ENCODE peak calls at places on chromosomes 7 and 10, in ten cellular contexts. M is adrenal gland, D is HCT116, U is body of pancreas, V is prostate gland, S is ovary, Y is heart left ventricle, Z is H1, N is Peyer's patch, W is IMR-90. R is an unnamed sample. For H3K9me3, the result is how much of the 10 kb centered on the place peaks cover.

GRCh38 chr7:105426606-105427146 is 38.0 kb upstream of the SRPK2 start:
- DNase-seq in M (no peak), D (no peak), U (no peak), V (no peak), S (no peak), Y (no peak), Z (no peak), N (no peak), W (no peak), R (no peak)

GRCh38 chr7:139658919-139659675 is 118.7 kb downstream of the HIPK2 start:
- DNase-seq in M (no peak), D (no peak), U (no peak), V (no peak), S (no peak), Y (no peak), Z (no peak), N (no peak), W (no peak), R (no peak)

GRCh38 chr7:13017881-13018280 is 330.4 kb downstream of the ARL4A start:
- DNase-seq in M (no peak), D (peak), U (no peak), V (no peak), S (no peak), Y (no peak), Z (no peak), N (no peak), W (no peak), R (no peak)

GRCh38 chr10:97914837-97915211 is 65.2 kb downstream of the GOLGA7B start:
- DNase-seq in M (peak), D (peak), U (peak), V (peak), S (peak), Y (peak), Z (peak), N (peak), W (peak), R (peak)

GRCh38 chr10:91050371-91051034 is 129.6 kb upstream of the ANKRD1 start:
- DNase-seq in M (peak), D (no peak), U (no peak), V (no peak), S (no peak), Y (no peak), Z (no peak), N (no peak), W (no peak), R (no peak)

GRCh38 chr10:114874827-114875541 is 53.4 kb downstream of the FHIP2A start:
- DNase-seq in M (no peak), D (no peak), U (no peak), V (no peak), S (no peak), Y (no peak), Z (no peak), N (no peak), W (peak), R (no peak)

GRCh38 chr10:91519899-91520514 is 109.9 kb downstream of the HECTD2 start:
- DNase-seq in M (no peak), D (no peak), U (peak), V (peak), S (no peak), Y (no peak), Z (no peak), N (no peak), W (no peak), R (no peak)

GRCh38 chr10:28951484-28951883 is 274.2 kb downstream of the BAMBI start:
- DNase-seq in M (no peak), D (no peak), U (no peak), V (no peak), S (no peak), Y (no peak), Z (no peak), N (no peak), W (no peak), R (no peak)

GRCh38 chr7:50826371-50827172 is 43.9 kb upstream of the GRB10 start:
- DNase-seq in M (peak), D (peak), U (no peak), V (no peak), S (no peak), Y (no peak), Z (no peak), N (no peak), W (peak), R (no peak)

GRCh38 chr7:46949270-46949931 is 632.5 kb downstream of the TNS3 start:
- DNase-seq in M (no peak), D (no peak), U (no peak), V (no peak), S (no peak), Y (no peak), Z (no peak), N (no peak), W (no peak), R (no peak)

GRCh38 chr10:121469797-121470606 is 128.2 kb downstream of the FGFR2 start:
- DNase-seq in M (no peak), D (no peak), U (no peak), V (peak), S (no peak), Y (no peak), Z (no peak), N (no peak), W (no peak), R (no peak)

GRCh38 chr10:56881218-56881617 is 520.2 kb upstream of the ZWINT start:
- DNase-seq in M (no peak), D (no peak), U (no peak), V (no peak), S (no peak), Y (no peak), Z (no peak), N (no peak), W (no peak), R (no peak)

GRCh38 chr7:125602441-125602840 is 672.8 kb upstream of the POT1 start:
- DNase-seq in M (no peak), D (no peak), U (no peak), V (no peak), S (no peak), Y (no peak), Z (no peak), N (no peak), W (no peak), R (no peak)

GRCh38 chr10:22652988-22653431 is 61.4 kb downstream of the PIP4K2A start:
- DNase-seq in M (no peak), D (no peak), U (no peak), V (no peak), S (no peak), Y (no peak), Z (no peak), N (peak), W (no peak), R (no peak)

GRCh38 chr10:119359025-119359424 is 151.7 kb downstream of the GRK5 start:
- DNase-seq in M (no peak), D (no peak), U (no peak), V (no peak), S (no peak), Y (peak), Z (no peak), N (no peak), W (no peak), R (no peak)

GRCh38 chr7:101865031-101865824 is 47.8 kb downstream of the CUX1 start:
- DNase-seq in M (no peak), D (no peak), U (no peak), V (no peak), S (no peak), Y (no peak), Z (no peak), N (no peak), W (no peak), R (no peak)

GRCh38 chr7:26388256-26388655 is 96.6 kb downstream of the SNX10 start:
- DNase-seq in M (no peak), D (no peak), U (no peak), V (no peak), S (no peak), Y (no peak), Z (no peak), N (no peak), W (no peak), R (no peak)

GRCh38 chr10:34046651-34047050 is 712.2 kb upstream of the NRP1 start:
- DNase-seq in M (no peak), D (no peak), U (no peak), V (no peak), S (no peak), Y (no peak), Z (no peak), N (no peak), W (peak), R (no peak)

GRCh38 chr10:48879476-48879875 is 60.2 kb downstream of the LRRC18 start:
- DNase-seq in M (no peak), D (no peak), U (no peak), V (no peak), S (no peak), Y (no peak), Z (no peak), N (no peak), W (no peak), R (no peak)

GRCh38 chr10:5583525-5584175 is 58.9 kb downstream of the CALML3 start:
- DNase-seq in M (no peak), D (no peak), U (peak), V (peak), S (no peak), Y (peak), Z (no peak), N (peak), W (no peak), R (peak)

GRCh38 chr7:1354661-1355567 is 104.4 kb downstream of the MICALL2 start:
- DNase-seq in M (no peak), D (no peak), U (no peak), V (no peak), S (no peak), Y (peak), Z (no peak), N (no peak), W (no peak), R (no peak)

GRCh38 chr10:125721035-125721434 is 1.5 kb downstream of the EDRF1 start:
- DNase-seq in M (no peak), D (no peak), U (peak), V (no peak), S (no peak), Y (no peak), Z (no peak), N (no peak), W (no peak), R (no peak)

GRCh38 chr7:155467846-155468821 is 10.2 kb downstream of the EN2 start:
- DNase-seq in M (no peak), D (no peak), U (no peak), V (no peak), S (no peak), Y (no peak), Z (no peak), N (no peak), W (no peak), R (no peak)

GRCh38 chr10:88131561-88132139 is 268.2 kb downstream of the PTEN start:
- DNase-seq in M (peak), D (no peak), U (peak), V (peak), S (no peak), Y (peak), Z (no peak), N (no peak), W (no peak), R (no peak)

GRCh38 chr10:21860718-21861117 is 142.8 kb downstream of the DNAJC1 start:
- DNase-seq in M (no peak), D (no peak), U (no peak), V (no peak), S (no peak), Y (no peak), Z (no peak), N (no peak), W (peak), R (no peak)

GRCh38 chr10:15542817-15543216 is 171.7 kb upstream of the FAM171A1 start:
- DNase-seq in M (no peak), D (no peak), U (no peak), V (no peak), S (no peak), Y (no peak), Z (no peak), N (no peak), W (no peak), R (no peak)

GRCh38 chr10:15545884-15546283 is 173.8 kb downstream of the ITGA8 start:
- DNase-seq in M (no peak), D (no peak), U (no peak), V (no peak), S (no peak), Y (no peak), Z (no peak), N (no peak), W (no peak), R (no peak)

GRCh38 chr10:15545266-15545665 is 174.2 kb upstream of the FAM171A1 start:
- DNase-seq in M (no peak), D (no peak), U (no peak), V (no peak), S (no peak), Y (no peak), Z (no peak), N (no peak), W (no peak), R (no peak)

GRCh38 chr10:15546606-15547005 is 173.1 kb downstream of the ITGA8 start:
- DNase-seq in M (no peak), D (no peak), U (no peak), V (no peak), S (no peak), Y (no peak), Z (no peak), N (no peak), W (no peak), R (no peak)

GRCh38 chr10:15543994-15544393 is 172.9 kb upstream of the FAM171A1 start:
- DNase-seq in M (no peak), D (no peak), U (no peak), V (no peak), S (no peak), Y (no peak), Z (no peak), N (no peak), W (no peak), R (no peak)
- TF ChIP-seq POLR2A in M (no peak), D (no peak), U (no peak), V (no peak), S (no peak), Y (no peak), Z (no peak), N (no peak), W (no peak), R (no peak)

DNA sequence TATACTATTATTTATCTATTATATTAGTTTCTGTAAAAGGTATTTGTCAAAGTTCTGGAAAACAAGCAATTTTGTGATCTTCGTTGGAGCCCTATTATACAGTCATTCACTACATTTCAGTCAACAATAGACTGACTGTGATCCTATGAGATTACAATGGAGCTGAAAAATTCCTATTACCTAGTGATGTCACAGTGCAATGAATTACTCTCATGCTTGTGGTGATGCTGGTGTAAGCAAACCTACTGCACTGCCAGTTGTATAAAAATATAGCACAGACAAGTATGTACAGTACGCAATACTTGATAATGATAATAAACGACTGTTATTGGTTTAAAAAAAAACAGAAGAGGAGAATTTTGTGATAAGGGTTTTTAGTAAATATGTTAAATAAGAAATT is 21.4 kb downstream of the OR6V1 start:
- DNase-seq in M (no peak), D (no peak), U (no peak), V (no peak), S (no peak), Y (no peak), Z (no peak), N (no peak), W (no peak), R (no peak)
- H3K9me3 ChIP-seq in M (under half), D (under half), U (under half), V (under half), S (under half), Y (under half), Z (under half), N (under half), W (under half), R (under half)

DNA sequence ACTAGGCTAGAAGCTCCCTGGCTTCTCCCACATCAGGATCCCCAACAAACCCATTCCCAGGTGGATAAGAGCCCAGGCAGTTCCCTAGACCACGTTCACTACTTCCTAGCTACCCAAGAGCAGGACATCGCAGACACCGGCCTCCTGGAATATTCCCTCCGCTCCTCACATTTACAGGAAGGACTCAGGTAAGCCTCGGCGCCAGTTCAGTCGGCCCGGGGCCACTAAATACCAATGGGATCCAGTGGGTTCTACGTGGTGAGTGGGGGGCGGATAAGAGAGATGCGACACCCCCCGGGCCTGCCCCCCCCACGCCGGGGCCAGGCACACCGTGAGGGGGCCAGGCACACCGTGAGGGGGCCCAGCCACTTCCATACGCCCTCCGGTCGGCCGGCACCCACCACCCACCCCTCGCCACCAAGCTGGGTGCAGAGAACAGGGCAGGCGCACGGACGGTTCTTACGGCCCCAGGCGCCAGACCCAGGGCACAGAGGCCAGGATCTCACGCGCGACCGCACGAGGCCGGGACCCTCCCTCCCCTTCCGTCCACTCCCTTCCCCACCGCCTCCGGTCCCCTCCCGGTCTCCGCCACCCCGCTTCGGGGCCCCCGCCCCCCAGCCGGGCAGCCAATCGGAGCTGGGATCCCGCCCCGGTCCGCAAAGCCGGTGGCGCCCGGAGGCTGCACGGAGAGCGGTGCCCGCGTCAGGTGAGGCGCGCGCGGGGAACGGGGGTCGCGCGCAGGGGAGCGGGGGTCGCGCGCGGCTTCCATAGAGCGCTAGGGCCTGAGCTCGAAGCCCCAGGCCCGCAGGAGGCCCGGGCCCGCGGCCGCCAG is at the start of gene BLVRA:
- DNase-seq in M (peak), D (no peak), U (peak), V (peak), S (peak), Y (peak), Z (no peak), N (peak), W (peak), R (peak)
- TF ChIP-seq POLR2A in M (peak), D (no peak), U (peak), V (peak), S (no peak), Y (no peak), Z (no peak), N (no peak), W (no peak), R (peak)

GRCh38 chr7:10436302-10436701 is 537.4 kb upstream of the PHF14 start:
- DNase-seq in M (no peak), D (no peak), U (no peak), V (no peak), S (no peak), Y (no peak), Z (no peak), N (no peak), W (no peak), R (no peak)
- H3K9me3 ChIP-seq in M (under half), D (under half), U (under half), V (under half), S (under half), Y (under half), Z (under half), N (under half), W (under half), R (under half)

GRCh38 chr10:63384001-63384400 is 81.8 kb downstream of the JMJD1C start:
- DNase-seq in M (no peak), D (no peak), U (no peak), V (no peak), S (no peak), Y (no peak), Z (no peak), N (no peak), W (peak), R (no peak)
- TF ChIP-seq POLR2A in M (no peak), D (no peak), U (no peak), V (no peak), S (no peak), Y (no peak), Z (no peak), N (no peak), W (no peak), R (no peak)

GRCh38 chr7:74522281-74522905 is 68.7 kb downstream of the GTF2IRD1 start:
- DNase-seq in M (no peak), D (no peak), U (no peak), V (no peak), S (no peak), Y (no peak), Z (no peak), N (no peak), W (no peak), R (no peak)
- H3K9me3 ChIP-seq in M (under half), D (under half), U (under half), V (under half), S (under half), Y (under half), Z (under half), N (under half), W (under half), R (under half)

DNA sequence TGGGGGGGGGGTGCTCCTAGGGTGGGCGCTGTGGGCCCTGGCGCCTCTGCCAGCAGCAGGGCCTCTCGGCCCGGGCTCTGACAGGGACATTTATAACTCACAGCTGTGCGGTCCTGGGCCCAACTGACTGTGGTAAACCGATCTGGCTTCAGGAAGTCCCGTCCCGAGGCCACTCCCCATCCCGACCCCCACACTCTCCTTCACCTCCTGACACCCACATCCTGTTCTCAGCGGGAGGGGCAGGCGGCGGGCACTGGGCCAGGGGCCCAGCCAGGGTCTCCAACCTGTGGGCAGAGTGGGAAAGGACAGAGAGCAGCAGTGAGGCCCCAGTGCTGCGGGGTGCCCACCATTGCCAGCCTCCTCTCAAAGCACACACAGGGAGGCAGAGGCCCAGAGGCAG is 69.1 kb downstream of the ZMIZ1 start:
- DNase-seq in M (peak), D (no peak), U (peak), V (no peak), S (peak), Y (peak), Z (no peak), N (peak), W (peak), R (no peak)
- TF ChIP-seq POLR2A in M (no peak), D (no peak), U (no peak), V (no peak), S (no peak), Y (no peak), Z (no peak), N (no peak), W (no peak), R (no peak)

R was measured in tibial nerve.